ENCODE peak calls at places on chromosomes 16 and 17, in eight cellular contexts. X is tibial nerve, B is uterus, E is body of pancreas, W is A549, T is upper lobe of left lung, H is HCT116, M is esophagus squamous epithelium. Q is an unnamed sample.

GRCh38 chr17:80826346-80826954 is 165.2 kb upstream of the CHMP6 start:
- DNase-seq in X (no peak), B (no peak), E (no peak), W (no peak), T (peak; percentile 63), H (no peak), M (no peak), Q (no peak)

GRCh38 chr16:82033006-82033405 is 2.0 kb upstream of the HSD17B2 start:
- DNase-seq in X (no peak), B (no peak), E (peak; percentile 28), W (no peak), T (no peak), H (no peak), M (no peak), Q (no peak)

GRCh38 chr17:81018044-81018802 is 16.7 kb upstream of the BAIAP2 start:
- DNase-seq in X (no peak), B (no peak), E (no peak), W (no peak), T (peak; percentile 32), H (no peak), M (no peak), Q (no peak)

GRCh38 chr17:2025220-2025621 is at the start of gene RTN4RL1:
- DNase-seq in X (peak; percentile 46), B (peak; percentile 65), E (peak; percentile 78), W (peak; percentile 80), T (peak; percentile 92), H (peak; percentile 74), M (no peak), Q (peak; percentile 69)

GRCh38 chr17:61656721-61657217 is 65.8 kb upstream of the NACA2 start:
- DNase-seq in X (no peak), B (no peak), E (no peak), W (no peak), T (no peak), H (no peak), M (no peak), Q (no peak)

GRCh38 chr17:50866950-50867855 is 1.0 kb upstream of the TOB1 start:
- DNase-seq in X (peak; percentile 97), B (peak; percentile 90), E (peak; percentile 99), W (peak; percentile 99), T (peak; percentile 93), H (peak; percentile 97), M (peak; percentile 93), Q (peak; percentile 98)

GRCh38 chr16:81601008-81601428 is 156.4 kb downstream of the CMIP start:
- DNase-seq in X (no peak), B (no peak), E (no peak), W (peak; percentile 46), T (no peak), H (no peak), M (no peak), Q (no peak)

GRCh38 chr17:78168906-78169793 is 769 bp downstream of the SYNGR2 start:
- DNase-seq in X (peak; percentile 38), B (peak; percentile 46), E (peak; percentile 73), W (peak; percentile 80), T (peak; percentile 89), H (peak; percentile 64), M (no peak), Q (peak; percentile 82)

GRCh38 chr16:22297871-22298733 is 893 bp downstream of the POLR3E start:
- DNase-seq in X (peak; percentile 62), B (peak; percentile 71), E (peak; percentile 86), W (peak; percentile 95), T (no peak), H (peak; percentile 94), M (no peak), Q (peak; percentile 73)

GRCh38 chr17:17846645-17847044 is 9.9 kb upstream of the SREBF1 start:
- DNase-seq in X (no peak), B (no peak), E (no peak), W (no peak), T (peak; percentile 45), H (no peak), M (no peak), Q (no peak)

GRCh38 chr16:78205506-78205905 is 106.1 kb downstream of the WWOX start:
- DNase-seq in X (no peak), B (no peak), E (no peak), W (no peak), T (no peak), H (no peak), M (no peak), Q (no peak)

GRCh38 chr17:41734139-41734948 is at the start of gene HAP1:
- DNase-seq in X (no peak), B (peak; percentile 37), E (peak; percentile 13), W (peak; percentile 76), T (peak; percentile 88), H (no peak), M (no peak), Q (peak; percentile 65)

GRCh38 chr16:8625491-8626087 is 4.1 kb downstream of the METTL22 start:
- DNase-seq in X (no peak), B (no peak), E (no peak), W (no peak), T (no peak), H (no peak), M (no peak), Q (no peak)

GRCh38 chr17:44167181-44167861 is 3.2 kb upstream of the ASB16 start:
- DNase-seq in X (no peak), B (no peak), E (no peak), W (no peak), T (no peak), H (no peak), M (no peak), Q (no peak)

GRCh38 chr16:16073884-16074781 is 124.7 kb downstream of the ABCC1 start:
- DNase-seq in X (no peak), B (no peak), E (peak; percentile 77), W (peak; percentile 75), T (peak; percentile 64), H (no peak), M (no peak), Q (peak; percentile 42)

GRCh38 chr16:57394444-57394843 is 10.1 kb upstream of the CCL17 start:
- DNase-seq in X (no peak), B (no peak), E (peak; percentile 29), W (no peak), T (no peak), H (no peak), M (no peak), Q (no peak)

GRCh38 chr16:10668322-10669045 is 26.2 kb downstream of the TEKT5 start:
- DNase-seq in X (no peak), B (no peak), E (no peak), W (peak; percentile 54), T (no peak), H (no peak), M (no peak), Q (no peak)

DNA sequence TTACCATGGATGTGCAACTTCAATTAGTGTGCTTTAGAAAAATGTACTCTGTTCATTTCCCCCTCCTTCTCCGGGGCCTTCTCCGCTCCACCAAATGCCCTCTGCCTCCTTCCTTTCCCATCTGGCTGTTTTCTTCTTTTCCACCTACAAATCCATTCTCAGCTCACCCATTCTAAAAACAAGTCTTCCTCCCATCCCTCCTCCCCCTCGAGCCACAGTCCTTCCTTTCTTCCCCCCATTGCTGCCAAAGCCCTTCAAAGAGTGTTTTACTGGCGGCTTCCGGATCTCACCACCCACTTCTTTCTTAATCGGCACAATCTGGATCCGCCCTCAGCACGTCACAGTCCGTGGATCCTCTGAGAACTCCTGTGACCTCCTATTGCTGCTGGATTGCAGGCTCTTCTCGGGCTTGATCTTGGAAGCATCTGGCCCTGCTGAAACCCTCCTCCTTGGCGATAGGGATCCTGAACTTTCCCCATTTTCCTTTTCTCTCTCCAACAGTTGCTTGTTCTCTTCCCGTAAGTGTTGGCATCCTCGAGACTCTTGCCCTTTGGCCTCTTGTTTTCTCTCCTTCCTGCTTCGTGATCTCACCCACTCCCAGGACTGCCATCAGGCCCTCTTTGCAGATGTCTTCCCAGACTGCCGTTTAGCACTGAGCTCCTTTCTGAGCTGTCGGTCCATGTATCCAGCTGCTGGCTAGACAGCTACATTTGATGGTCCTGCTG is 36.0 kb upstream of the FBXO47 start:
- DNase-seq in X (peak; percentile 89), B (peak; percentile 86), E (peak; percentile 71), W (no peak), T (no peak), H (no peak), M (no peak), Q (peak; percentile 60)
- H3K27ac ChIP-seq in X (peak overlapping the region; percentile 92), B (peak overlapping the region; percentile 82), E (peak overlapping the region; percentile 70), W (no peak overlapping the region), T (peak overlapping the region; percentile 77), H (no peak overlapping the region), M (peak overlapping the region; percentile 67), Q (peak overlapping the region; percentile 77)

GRCh38 chr16:86509759-86510464 is 415 bp upstream of the FOXF1 start:
- DNase-seq in X (no peak), B (peak; percentile 54), E (peak; percentile 17), W (no peak), T (peak; percentile 89), H (no peak), M (no peak), Q (no peak)

GRCh38 chr16:86507173-86508027 is 2.9 kb upstream of the FOXF1 start:
- DNase-seq in X (no peak), B (no peak), E (no peak), W (no peak), T (no peak), H (no peak), M (no peak), Q (no peak)

GRCh38 chr16:86505899-86506864 is 4.1 kb upstream of the FOXF1 start:
- DNase-seq in X (no peak), B (no peak), E (no peak), W (no peak), T (peak; percentile 26), H (no peak), M (no peak), Q (no peak)

GRCh38 chr16:86508947-86509758 is 1.2 kb upstream of the FOXF1 start:
- DNase-seq in X (no peak), B (peak; percentile 46), E (peak; percentile 14), W (peak; percentile 41), T (peak; percentile 92), H (peak; percentile 32), M (no peak), Q (no peak)

GRCh38 chr16:86508028-86508946 is 2.0 kb upstream of the FOXF1 start:
- DNase-seq in X (no peak), B (no peak), E (no peak), W (peak; percentile 25), T (peak; percentile 87), H (no peak), M (no peak), Q (no peak)
- TF ChIP-seq CTCF in X (no peak), B (no peak), E (no peak), W (no peak), T (no peak), H (no peak), M (no peak), Q (no peak)

GRCh38 chr17:8837438-8838075 is 29.9 kb downstream of the PIK3R6 start:
- DNase-seq in X (no peak), B (no peak), E (peak; percentile 73), W (no peak), T (no peak), H (no peak), M (no peak), Q (no peak)
- TF ChIP-seq POLR2A in X (no peak), B (no peak), E (no peak), W (no peak), T (no peak), H (no peak), M (no peak), Q (no peak)

GRCh38 chr16:566475-567361 is at the start of gene NHLRC4:
- DNase-seq in X (peak; percentile 65), B (peak; percentile 76), E (peak; percentile 42), W (no peak), T (peak; percentile 81), H (no peak), M (no peak), Q (peak; percentile 92)
- H3K27ac ChIP-seq in X (peak within 1 kb of the TSS; percentile 66), B (peak within 1 kb of the TSS; percentile 57), E (no peak within 1 kb of the TSS), W (peak within 1 kb of the TSS; percentile 63), T (peak within 1 kb of the TSS; percentile 67), H (no peak within 1 kb of the TSS), M (peak within 1 kb of the TSS; percentile 36), Q (peak within 1 kb of the TSS; percentile 29)

Q was measured in testis.